ENCODE peak calls at places on chromosomes 11 and 22, in ten cellular contexts. V is CD4-positive, alpha-beta memory T cell; E is cardiac muscle cell; P is upper lobe of right lung; Q is OCI-LY7; L is fibroblast of lung; X is AG10803; F is GM23248; Y is GM12865; B is heart right ventricle. R is an unnamed sample.

GRCh38 chr22:45441158-45441557 is 27.7 kb downstream of the RIBC2 start:
- DNase-seq in V (peak), E (peak), P (no peak), Q (peak), L (peak), X (peak), F (peak), Y (peak), B (peak), R (peak)

GRCh38 chr11:68011046-68011943 is 1.2 kb downstream of the ALDH3B1 start:
- DNase-seq in V (no peak), E (no peak), P (peak), Q (no peak), L (no peak), X (no peak), F (no peak), Y (no peak), B (no peak), R (no peak)

GRCh38 chr22:19358195-19358594 is 66.7 kb upstream of the CLTCL1 start:
- DNase-seq in V (no peak), E (no peak), P (no peak), Q (no peak), L (no peak), X (no peak), F (no peak), Y (no peak), B (no peak), R (no peak)

GRCh38 chr11:74008373-74009229 is at the start of gene UCP3:
- DNase-seq in V (no peak), E (no peak), P (no peak), Q (no peak), L (no peak), X (no peak), F (no peak), Y (no peak), B (no peak), R (peak)

GRCh38 chr22:44192098-44192810 is 11.5 kb downstream of the PARVG start:
- DNase-seq in V (no peak), E (peak), P (no peak), Q (peak), L (peak), X (no peak), F (peak), Y (peak), B (no peak), R (peak)

GRCh38 chr11:65491163-65491465 is 7.7 kb upstream of the MALAT1 start:
- DNase-seq in V (no peak), E (peak), P (no peak), Q (no peak), L (no peak), X (peak), F (peak), Y (no peak), B (no peak), R (no peak)

GRCh38 chr22:40728731-40729189 is 49.5 kb downstream of the MCHR1 start:
- DNase-seq in V (peak), E (peak), P (no peak), Q (peak), L (peak), X (peak), F (no peak), Y (no peak), B (no peak), R (peak)

GRCh38 chr11:86595401-86595800 is 77.0 kb downstream of the ME3 start:
- DNase-seq in V (no peak), E (no peak), P (no peak), Q (no peak), L (no peak), X (no peak), F (no peak), Y (no peak), B (no peak), R (no peak)

GRCh38 chr11:111910637-111911562 is 670 bp downstream of the CRYAB start:
- DNase-seq in V (no peak), E (no peak), P (no peak), Q (no peak), L (no peak), X (no peak), F (peak), Y (no peak), B (peak), R (no peak)

GRCh38 chr22:23253475-23254055 is 73.3 kb downstream of the BCR start:
- DNase-seq in V (no peak), E (no peak), P (no peak), Q (no peak), L (no peak), X (no peak), F (no peak), Y (no peak), B (no peak), R (no peak)

GRCh38 chr11:17218403-17218802 is 10.6 kb upstream of the PIK3C2A start:
- DNase-seq in V (no peak), E (no peak), P (no peak), Q (no peak), L (no peak), X (no peak), F (peak), Y (no peak), B (no peak), R (no peak)

GRCh38 chr11:14904745-14905103 is 12.7 kb upstream of the CYP2R1 start:
- DNase-seq in V (peak), E (peak), P (peak), Q (peak), L (peak), X (peak), F (peak), Y (peak), B (peak), R (no peak)

GRCh38 chr11:103803062-103803461 is 233.4 kb upstream of the DDI1 start:
- DNase-seq in V (no peak), E (peak), P (no peak), Q (no peak), L (no peak), X (peak), F (peak), Y (peak), B (no peak), R (no peak)

GRCh38 chr11:7528514-7529049 is 14.8 kb downstream of the PPFIBP2 start:
- DNase-seq in V (no peak), E (no peak), P (no peak), Q (no peak), L (no peak), X (no peak), F (no peak), Y (no peak), B (no peak), R (no peak)

GRCh38 chr11:70768346-70769095 is 370.2 kb downstream of the CTTN start:
- DNase-seq in V (no peak), E (no peak), P (no peak), Q (no peak), L (no peak), X (no peak), F (no peak), Y (no peak), B (no peak), R (no peak)

GRCh38 chr11:102422817-102423725 is 29.5 kb downstream of the TMEM123 start:
- DNase-seq in V (no peak), E (no peak), P (no peak), Q (no peak), L (no peak), X (no peak), F (no peak), Y (no peak), B (no peak), R (peak)

GRCh38 chr22:38203090-38203810 is 1.5 kb downstream of the MAFF start:
- DNase-seq in V (peak), E (peak), P (peak), Q (peak), L (peak), X (no peak), F (peak), Y (peak), B (no peak), R (no peak)

GRCh38 chr11:123797065-123797940 is 8.8 kb downstream of the OR6M1 start:
- DNase-seq in V (no peak), E (peak), P (no peak), Q (no peak), L (no peak), X (no peak), F (no peak), Y (no peak), B (no peak), R (no peak)

GRCh38 chr22:50111056-50111455 is 21.2 kb downstream of the MOV10L1 start:
- DNase-seq in V (no peak), E (no peak), P (no peak), Q (no peak), L (no peak), X (no peak), F (no peak), Y (no peak), B (no peak), R (no peak)

GRCh38 chr22:48489551-48490512 is 1337.8 kb downstream of the BRD1 start:
- DNase-seq in V (no peak), E (peak), P (peak), Q (no peak), L (peak), X (peak), F (peak), Y (no peak), B (no peak), R (no peak)

GRCh38 chr22:48609279-48609865 is 1218.3 kb downstream of the BRD1 start:
- DNase-seq in V (no peak), E (no peak), P (no peak), Q (no peak), L (no peak), X (no peak), F (no peak), Y (no peak), B (no peak), R (no peak)

GRCh38 chr11:66570826-66571222 is 2.4 kb upstream of the CTSF start:
- DNase-seq in V (no peak), E (no peak), P (no peak), Q (no peak), L (no peak), X (no peak), F (no peak), Y (no peak), B (no peak), R (no peak)

GRCh38 chr22:49947296-49947622 is 13.3 kb upstream of the PIM3 start:
- DNase-seq in V (no peak), E (no peak), P (no peak), Q (no peak), L (no peak), X (no peak), F (no peak), Y (no peak), B (no peak), R (no peak)

GRCh38 chr22:22812031-22812905 is 75.3 kb upstream of the IGLL5 start:
- DNase-seq in V (no peak), E (no peak), P (no peak), Q (peak), L (no peak), X (no peak), F (no peak), Y (peak), B (no peak), R (no peak)

GRCh38 chr11:85867751-85868150 is 12.6 kb downstream of the CCDC83 start:
- DNase-seq in V (no peak), E (peak), P (no peak), Q (no peak), L (no peak), X (peak), F (peak), Y (no peak), B (no peak), R (no peak)

GRCh38 chr11:133579165-133580031 is 47.1 kb upstream of the OPCML start:
- DNase-seq in V (no peak), E (no peak), P (no peak), Q (no peak), L (no peak), X (no peak), F (no peak), Y (no peak), B (no peak), R (no peak)

GRCh38 chr11:75462117-75462653 is 29.2 kb upstream of the KLHL35 start:
- DNase-seq in V (no peak), E (no peak), P (no peak), Q (no peak), L (no peak), X (no peak), F (no peak), Y (no peak), B (no peak), R (no peak)

GRCh38 chr22:17366830-17367229 is 2.4 kb upstream of the CECR2 start:
- DNase-seq in V (no peak), E (peak), P (no peak), Q (peak), L (peak), X (no peak), F (no peak), Y (peak), B (peak), R (peak)

GRCh38 chr11:87819141-87819540 is 356.1 kb downstream of the RAB38 start:
- DNase-seq in V (no peak), E (peak), P (no peak), Q (no peak), L (no peak), X (peak), F (peak), Y (no peak), B (no peak), R (no peak)

GRCh38 chr11:70226967-70227366 is 23.9 kb downstream of the FADD start:
- DNase-seq in V (no peak), E (no peak), P (no peak), Q (no peak), L (no peak), X (no peak), F (peak), Y (no peak), B (no peak), R (no peak)

GRCh38 chr11:59173080-59173963 is 1.4 kb downstream of the DTX4 start:
- DNase-seq in V (peak), E (peak), P (peak), Q (no peak), L (no peak), X (peak), F (peak), Y (no peak), B (peak), R (no peak)

GRCh38 chr11:105610796-105611361 is 1.0 kb downstream of the GRIA4 start:
- DNase-seq in V (no peak), E (no peak), P (no peak), Q (no peak), L (no peak), X (no peak), F (no peak), Y (no peak), B (no peak), R (no peak)

GRCh38 chr11:105609341-105609781 is 512 bp upstream of the GRIA4 start:
- DNase-seq in V (no peak), E (peak), P (no peak), Q (no peak), L (peak), X (no peak), F (peak), Y (peak), B (no peak), R (peak)

GRCh38 chr11:105611414-105611813 is 1.5 kb downstream of the GRIA4 start:
- DNase-seq in V (no peak), E (no peak), P (no peak), Q (no peak), L (peak), X (no peak), F (peak), Y (no peak), B (no peak), R (no peak)

GRCh38 chr11:105611837-105612480 is 2.1 kb downstream of the GRIA4 start:
- DNase-seq in V (no peak), E (no peak), P (no peak), Q (no peak), L (no peak), X (no peak), F (no peak), Y (no peak), B (no peak), R (no peak)

GRCh38 chr11:105609832-105610781 is at the start of gene GRIA4:
- DNase-seq in V (no peak), E (peak), P (peak), Q (no peak), L (peak), X (peak), F (peak), Y (no peak), B (no peak), R (no peak)
- H3K4me3 ChIP-seq in V (no peak), E (peak), P (peak), Q (no peak), L (peak), X (peak), F (peak), Y (no peak), B (peak), R (no peak)

DNA sequence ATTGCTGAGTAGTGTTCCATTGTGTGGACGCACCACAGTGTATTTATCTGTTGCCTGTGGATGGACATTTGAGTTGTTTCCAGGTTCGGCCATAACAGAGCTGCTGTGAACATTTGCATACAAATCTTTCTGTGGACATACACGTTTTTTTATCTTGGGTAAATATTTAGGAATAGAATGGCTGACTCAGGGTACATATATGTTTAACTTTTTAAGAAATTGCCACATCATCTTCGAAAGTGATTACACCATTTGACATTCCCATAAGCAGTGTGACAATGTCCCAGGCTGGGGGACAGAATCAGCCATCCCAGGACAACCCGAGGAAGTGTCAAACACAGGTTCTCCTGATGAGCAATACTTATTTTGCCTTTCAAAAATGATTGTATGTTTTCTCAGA is 87.9 kb downstream of the OSBP2 start:
- DNase-seq in V (no peak), E (no peak), P (no peak), Q (no peak), L (peak), X (no peak), F (no peak), Y (no peak), B (no peak), R (no peak)
- H3K4me3 ChIP-seq in V (no peak), E (no peak), P (no peak), Q (no peak), L (no peak), X (no peak), F (no peak), Y (no peak), B (no peak), R (no peak)

DNA sequence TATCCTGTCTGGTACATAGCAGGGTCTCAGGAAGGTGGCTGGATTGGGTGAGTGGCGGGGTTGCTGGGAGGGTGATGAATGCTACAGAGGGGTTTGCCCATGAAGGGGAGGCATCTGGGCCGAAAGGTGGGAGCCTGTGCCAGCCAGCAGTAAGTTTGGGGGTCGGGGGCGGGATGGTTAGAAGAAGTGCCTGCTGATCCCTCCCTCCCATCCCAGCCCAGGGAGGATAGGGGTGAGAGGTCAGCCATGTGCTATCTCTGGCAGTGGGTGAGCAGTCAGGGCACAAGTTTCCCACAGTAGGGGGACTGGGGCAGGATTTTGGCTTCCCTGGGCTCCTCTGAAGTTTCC is 2.9 kb downstream of the CD82 start:
- DNase-seq in V (no peak), E (no peak), P (no peak), Q (no peak), L (no peak), X (no peak), F (no peak), Y (no peak), B (no peak), R (no peak)
- H3K4me3 ChIP-seq in V (peak), E (no peak), P (peak), Q (no peak), L (no peak), X (no peak), F (no peak), Y (peak), B (no peak), R (peak)

GRCh38 chr11:129021295-129021694 is 78.6 kb upstream of the TP53AIP1 start:
- DNase-seq in V (no peak), E (peak), P (no peak), Q (no peak), L (no peak), X (no peak), F (peak), Y (no peak), B (no peak), R (no peak)

GRCh38 chr11:129018991-129019390 is 76.3 kb upstream of the TP53AIP1 start:
- DNase-seq in V (no peak), E (no peak), P (no peak), Q (no peak), L (no peak), X (no peak), F (no peak), Y (no peak), B (no peak), R (no peak)

DNA sequence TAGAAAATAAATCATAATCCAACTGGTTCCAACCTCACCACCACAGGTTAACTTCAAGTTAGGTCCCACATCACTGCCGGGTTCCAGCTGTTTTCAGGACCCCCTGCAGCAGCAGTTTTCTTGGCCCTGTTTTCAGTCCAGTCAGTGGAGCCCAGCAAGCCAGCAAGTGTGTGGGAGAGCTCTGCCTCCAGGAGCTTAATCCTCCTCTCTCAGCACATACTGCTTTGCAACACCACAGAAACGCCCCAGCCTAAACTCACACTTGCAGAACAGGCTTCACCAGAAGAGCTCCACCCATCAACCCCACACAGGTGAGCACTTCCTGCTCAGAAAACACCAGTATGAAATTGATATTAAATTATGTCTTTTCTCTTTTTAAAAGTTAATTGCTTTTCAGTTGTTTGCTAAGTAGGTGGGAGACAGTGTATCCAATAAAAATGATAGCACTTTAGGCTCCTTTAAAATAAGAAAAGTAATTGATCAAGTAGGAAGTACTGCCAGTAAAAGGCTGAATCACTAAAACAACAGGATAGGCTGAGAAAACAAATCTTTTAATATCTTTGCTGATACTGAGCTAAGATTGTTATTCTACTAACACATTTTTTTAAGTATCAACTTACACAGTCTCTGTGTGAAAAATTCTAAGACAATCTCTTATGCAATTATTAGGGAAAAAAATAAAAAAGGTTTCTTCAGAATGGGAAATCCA is 81.5 kb upstream of the TP53AIP1 start:
- DNase-seq in V (no peak), E (peak), P (no peak), Q (no peak), L (no peak), X (no peak), F (no peak), Y (no peak), B (no peak), R (no peak)
- H3K4me3 ChIP-seq in V (no peak), E (no peak), P (no peak), Q (no peak), L (no peak), X (no peak), F (no peak), Y (no peak), B (no peak), R (no peak)

GRCh38 chr11:61972112-61972795 is 4.8 kb upstream of the FTH1 start:
- DNase-seq in V (no peak), E (peak), P (peak), Q (no peak), L (no peak), X (peak), F (no peak), Y (no peak), B (no peak), R (no peak)
- H3K4me3 ChIP-seq in V (no peak), E (no peak), P (peak), Q (no peak), L (no peak), X (peak), F (peak), Y (peak), B (no peak), R (no peak)

DNA sequence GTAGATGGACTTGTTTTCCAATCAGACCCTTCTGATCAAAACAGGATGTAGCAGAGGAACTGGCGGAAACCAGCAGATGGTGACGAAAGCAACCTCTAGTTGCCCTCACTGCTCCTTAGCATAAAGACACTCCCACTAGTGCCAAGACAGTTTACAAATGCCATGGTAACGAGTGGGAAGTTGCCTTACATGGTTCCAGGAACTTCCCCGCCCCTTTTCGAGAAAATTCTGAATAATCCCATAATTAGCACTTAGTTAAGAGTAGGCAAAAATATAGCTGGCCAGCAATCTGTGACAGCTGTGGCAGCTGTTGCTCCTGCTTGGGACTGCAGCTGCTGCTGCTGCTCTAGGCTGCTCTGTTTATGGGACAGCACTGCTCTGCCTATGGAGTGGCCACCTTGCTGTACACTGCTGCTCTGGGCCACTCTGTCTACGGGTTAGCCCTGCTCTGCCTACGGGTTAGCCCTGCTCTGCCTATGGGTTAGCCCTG is 33.4 kb upstream of the SORL1 start:
- DNase-seq in V (peak), E (peak), P (no peak), Q (peak), L (no peak), X (no peak), F (no peak), Y (peak), B (peak), R (peak)
- H3K4me3 ChIP-seq in V (no peak), E (no peak), P (no peak), Q (peak), L (no peak), X (no peak), F (no peak), Y (no peak), B (no peak), R (no peak)

R was measured in Jurkat, Clone E6-1.